ENCODE peak calls at places on chromosomes 12 and 14, in six cellular contexts. Q, U, D, W, M and Y are unnamed samples.

GRCh38 chr12:67720383-67720856 is 71.9 kb downstream of the DYRK2 start:
- DNase-seq in W (no peak), M (no peak), U (peak), D (no peak), Q (no peak), Y (no peak)

GRCh38 chr14:102394717-102395378 is 32.1 kb downstream of the TECPR2 start:
- DNase-seq in Q (no peak), W (no peak), D (no peak), M (no peak), U (no peak), Y (no peak)

GRCh38 chr12:94284859-94285258 is 136.5 kb downstream of the PLXNC1 start:
- DNase-seq in U (no peak), Q (no peak), D (no peak), W (no peak), M (no peak), Y (no peak)

GRCh38 chr12:77667101-77667500 is 163.6 kb upstream of the NAV3 start:
- DNase-seq in W (peak), D (no peak), U (peak), M (no peak), Q (no peak), Y (no peak)

GRCh38 chr12:124588018-124588634 is 20.7 kb upstream of the NCOR2 start:
- DNase-seq in Q (no peak), U (no peak), W (no peak), M (no peak), D (no peak), Y (no peak)

GRCh38 chr12:85627584-85627983 is 208.6 kb downstream of the RASSF9 start:
- DNase-seq in W (no peak), U (peak), M (no peak), D (no peak), Q (no peak), Y (no peak)

GRCh38 chr12:26010293-26010821 is 51.9 kb downstream of the RASSF8 start:
- DNase-seq in U (peak), W (no peak), Q (no peak), M (peak), D (no peak), Y (no peak)

GRCh38 chr12:110846615-110847566 is at the start of gene CCDC63:
- DNase-seq in U (peak), W (no peak), D (peak), M (peak), Q (peak), Y (peak)

GRCh38 chr12:1935242-1935641 is 16.8 kb upstream of the CACNA2D4 start:
- DNase-seq in D (no peak), U (no peak), M (no peak), W (no peak), Q (no peak), Y (no peak)

GRCh38 chr12:12599750-12600643 is 11.7 kb upstream of the CREBL2 start:
- DNase-seq in M (no peak), U (peak), W (no peak), Q (no peak), D (no peak), Y (no peak)

GRCh38 chr14:95774265-95775160 is 60.6 kb upstream of the TCL1A start:
- DNase-seq in W (no peak), Q (no peak), D (peak), M (peak), U (no peak), Y (peak)

GRCh38 chr12:9730011-9730410 is 2.9 kb downstream of the CLECL1 start:
- DNase-seq in Q (no peak), D (no peak), M (no peak), W (no peak), U (no peak), Y (no peak)

GRCh38 chr14:21092147-21093011 is 6.1 kb downstream of the ZNF219 start:
- DNase-seq in W (no peak), Q (peak), D (peak), M (peak), U (no peak), Y (peak)

GRCh38 chr12:48286665-48287064 is 64.1 kb downstream of the ZNF641 start:
- DNase-seq in M (no peak), U (no peak), W (no peak), D (peak), Q (no peak), Y (no peak)

GRCh38 chr12:124902916-124903315 is 11.5 kb downstream of the UBC start:
- DNase-seq in U (no peak), D (no peak), M (no peak), Q (no peak), W (no peak), Y (no peak)

GRCh38 chr12:70365648-70366518 is at the start of gene KCNMB4:
- DNase-seq in U (peak), M (peak), Q (peak), D (peak), W (no peak), Y (peak)

DNA sequence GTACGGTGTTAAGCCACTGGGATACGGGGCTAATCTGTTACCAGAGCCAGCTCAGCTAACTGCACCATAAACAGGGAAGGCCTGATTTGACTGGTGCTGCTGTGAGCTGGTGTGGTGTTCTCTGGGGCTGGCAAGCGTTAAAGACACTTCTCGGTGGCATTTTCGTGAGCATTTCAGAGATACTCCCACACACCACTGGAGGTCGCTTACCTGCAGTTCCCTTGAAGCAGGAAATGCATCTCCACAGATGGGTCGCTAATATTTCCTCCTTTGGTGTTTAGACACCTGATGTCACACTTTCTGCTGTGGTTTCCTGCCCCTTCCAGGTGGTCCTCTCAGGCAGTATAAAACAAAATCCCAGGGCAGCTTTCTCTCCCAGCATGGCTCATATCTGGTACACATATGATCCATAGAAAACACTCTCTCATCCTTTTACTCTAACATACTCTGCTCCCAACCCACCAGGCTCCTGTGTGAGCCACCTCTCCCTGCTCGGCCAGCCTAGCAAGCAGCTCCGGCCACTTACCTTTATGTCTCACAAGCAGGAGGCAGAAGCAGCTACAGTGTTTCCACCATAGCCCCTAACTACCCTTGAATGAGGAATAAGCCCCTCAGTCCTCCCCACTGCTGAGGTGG is 129.9 kb upstream of the GRIN2B start:
- DNase-seq in M (peak), W (no peak), D (no peak), U (no peak), Q (no peak), Y (no peak)
- TF ChIP-seq CTCF in M (peak), W (peak), D (no peak), U (no peak), Q (no peak), Y (peak)

GRCh38 chr12:55822228-55822627 is 4.4 kb downstream of the ORMDL2 start:
- DNase-seq in D (no peak), W (no peak), M (peak), Q (no peak), U (no peak), Y (no peak)
- TF ChIP-seq CTCF in D (no peak), W (peak), M (peak), Q (no peak), U (peak), Y (peak)

DNA sequence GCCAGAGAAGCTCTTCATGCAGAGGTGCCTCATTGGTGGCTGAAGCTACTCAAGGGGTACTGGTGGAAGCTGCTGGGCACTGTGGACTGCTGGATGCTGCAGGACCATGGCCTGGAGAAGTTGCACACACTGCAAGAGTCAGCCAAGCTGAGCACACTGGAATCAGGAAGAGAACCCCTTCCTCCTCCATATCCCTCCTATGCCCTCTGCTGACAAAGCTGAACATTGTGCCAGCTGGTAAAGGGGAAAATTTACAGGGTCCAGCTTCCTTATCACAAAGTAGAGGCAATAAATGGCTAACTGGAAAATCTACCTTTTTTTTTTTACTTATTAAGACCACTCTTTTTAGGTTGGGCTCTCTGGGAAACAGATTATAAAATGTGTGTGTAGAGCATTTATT is 6.5 kb downstream of the CCDC175 start:
- DNase-seq in Q (no peak), D (no peak), M (peak), W (no peak), U (no peak), Y (no peak)
- TF ChIP-seq CTCF in Q (no peak), D (no peak), M (no peak), W (peak), U (no peak), Y (no peak)

GRCh38 chr12:88431245-88431644 is 149.0 kb downstream of the KITLG start:
- DNase-seq in U (no peak), W (no peak), Q (no peak), D (no peak), M (no peak), Y (no peak)
- TF ChIP-seq CTCF in U (no peak), W (no peak), Q (no peak), D (no peak), M (no peak), Y (no peak)